ENCODE peak calls at places on chromosomes 5 and 9, in ten cellular contexts. U is lung, X is adrenal gland, Y is spleen, H is pancreas, A is dorsolateral prefrontal cortex, Q is AG04450, F is body of pancreas, N is PC-3, E is fibroblast of lung. Z is an unnamed sample.

GRCh38 chr5:38184627-38185026 is 73.7 kb upstream of the EGFLAM start:
- DNase-seq in U (no peak), A (no peak), F (no peak), E (no peak), Y (no peak), H (no peak), X (no peak), Q (no peak), N (no peak), Z (no peak)

GRCh38 chr5:140603739-140604138 is 29.2 kb downstream of the CD14 start:
- DNase-seq in A (no peak), H (no peak), Y (no peak), Q (no peak), F (no peak), N (no peak), U (no peak), E (no peak), X (no peak), Z (no peak)

GRCh38 chr5:43121565-43122484 is 1.1 kb downstream of the ZNF131 start:
- DNase-seq in N (peak; percentile 46), U (no peak), E (peak; percentile 73), H (no peak), Y (no peak), Q (peak; percentile 21), A (peak; percentile 6), F (peak; percentile 20), X (peak; percentile 41), Z (no peak)

GRCh38 chr5:54524082-54524481 is 6.5 kb downstream of the SNX18 start:
- DNase-seq in E (no peak), H (no peak), X (no peak), Y (no peak), A (no peak), U (no peak), N (no peak), F (no peak), Q (no peak), Z (no peak)

GRCh38 chr5:93100433-93100832 is 480.6 kb downstream of the NR2F1-AS1 start:
- DNase-seq in Y (no peak), A (no peak), U (no peak), F (no peak), Q (no peak), N (peak; percentile 85), H (no peak), E (peak; percentile 51), X (no peak), Z (no peak)

GRCh38 chr5:59236448-59236847 is 653.6 kb downstream of the RAB3C start:
- DNase-seq in N (no peak), F (no peak), X (no peak), Y (no peak), H (no peak), E (no peak), Q (no peak), U (no peak), A (no peak), Z (no peak)

GRCh38 chr5:40052812-40053211 is 626.9 kb upstream of the PTGER4 start:
- DNase-seq in X (no peak), H (no peak), U (no peak), E (no peak), F (no peak), Q (no peak), N (peak; percentile 88), Y (no peak), A (no peak), Z (no peak)

GRCh38 chr5:123746683-123747360 is 234.8 kb downstream of the CSNK1G3 start:
- DNase-seq in N (no peak), H (no peak), Q (no peak), E (no peak), X (no peak), Y (no peak), U (no peak), F (no peak), A (no peak), Z (no peak)

GRCh38 chr5:150065346-150065745 is 21.0 kb downstream of the CSF1R start:
- DNase-seq in N (no peak), A (no peak), H (no peak), X (no peak), Y (peak; percentile 78), E (peak; percentile 54), F (peak; percentile 56), U (no peak), Q (no peak), Z (no peak)

GRCh38 chr5:100706796-100707195 is 171.6 kb downstream of the FAM174A start:
- DNase-seq in Q (no peak), H (no peak), E (peak; percentile 56), U (no peak), X (no peak), Y (no peak), F (no peak), A (no peak), N (peak; percentile 57), Z (no peak)

DNA sequence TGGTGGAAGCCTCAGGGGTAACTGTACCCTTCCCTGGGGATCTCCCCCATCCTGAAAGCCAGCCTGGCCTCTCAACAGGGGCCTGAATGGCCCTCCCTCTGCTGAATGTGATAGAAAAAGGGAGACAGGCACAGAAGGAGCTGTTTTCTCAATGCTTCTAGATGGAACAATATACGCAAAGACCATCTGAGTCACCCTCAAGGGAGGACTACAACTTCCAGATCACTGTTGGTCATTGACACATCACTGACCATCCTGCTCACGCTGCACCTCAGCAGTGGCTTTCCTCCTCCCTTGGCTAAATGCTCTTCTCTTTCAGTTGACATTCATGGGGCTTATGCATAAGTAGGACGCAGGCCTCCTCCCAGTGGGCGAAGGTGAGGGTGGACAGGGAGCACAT is 112.2 kb upstream of the SHB start:
- DNase-seq in E (no peak), N (no peak), A (no peak), Y (no peak), F (no peak), X (no peak), U (no peak), H (no peak), Q (no peak), Z (no peak)
- H3K27me3 ChIP-seq in E (no peaks in the 10 kb centered on the region), N (no peaks in the 10 kb centered on the region), A (no peaks in the 10 kb centered on the region), Y (no peaks in the 10 kb centered on the region), F (no peaks in the 10 kb centered on the region), X (no peaks in the 10 kb centered on the region), U (no peaks in the 10 kb centered on the region), H (no peaks in the 10 kb centered on the region), Q (no peaks in the 10 kb centered on the region), Z (no peaks in the 10 kb centered on the region)

DNA sequence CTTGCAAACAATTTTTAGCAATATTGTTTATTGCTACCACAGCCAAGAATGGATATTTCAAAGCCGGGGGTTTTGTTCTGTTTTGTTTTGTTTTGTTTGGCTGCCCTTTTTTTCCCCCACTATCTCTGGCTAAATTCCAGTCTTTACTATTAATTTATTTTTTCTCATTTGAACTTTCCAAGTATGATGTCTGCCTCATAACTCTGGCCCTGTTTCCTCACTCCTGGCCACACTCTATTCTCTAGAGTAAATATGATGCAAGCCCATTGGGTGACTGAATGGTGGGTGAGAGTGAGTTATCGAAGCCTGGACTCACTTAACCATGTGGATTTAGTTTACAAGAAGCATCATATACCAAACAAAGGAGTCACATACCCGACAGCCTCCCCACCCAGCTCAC is 41.9 kb downstream of the WDR36 start:
- DNase-seq in Y (no peak), N (no peak), F (no peak), X (no peak), A (no peak), Q (peak; percentile 38), U (no peak), H (no peak), E (peak; percentile 80), Z (no peak)
- TF ChIP-seq CTCF in Y (no peak), N (no peak), F (no peak), X (no peak), A (no peak), Q (no peak), U (no peak), H (no peak), E (no peak), Z (no peak)

DNA sequence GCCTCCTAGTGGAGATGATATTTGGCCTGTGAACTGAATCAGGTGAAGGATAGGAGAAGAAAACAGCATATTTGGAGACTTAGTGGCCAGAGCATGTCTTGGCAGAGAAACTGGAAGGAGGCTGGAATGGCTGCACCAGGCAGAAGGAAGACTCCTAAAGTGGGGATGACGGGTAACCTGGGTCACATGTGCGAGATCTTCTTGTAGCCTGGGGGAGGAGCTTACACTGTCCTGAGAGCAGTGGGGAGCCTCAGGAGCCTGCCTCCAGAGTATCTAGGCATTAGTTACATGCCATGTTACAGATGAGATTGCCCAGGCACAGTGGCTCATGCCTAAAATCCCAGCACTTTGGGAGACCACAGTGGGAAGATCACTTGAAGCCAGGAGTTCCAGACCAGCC is 49.8 kb downstream of the JADE2 start:
- DNase-seq in A (no peak), U (no peak), Q (no peak), E (no peak), X (no peak), F (no peak), N (no peak), Y (no peak), H (no peak), Z (no peak)
- H3K27ac ChIP-seq in A (peak overlapping the region; percentile 45), U (peak overlapping the region; percentile 24), Q (no peak overlapping the region), E (no peak overlapping the region), X (peak overlapping the region; percentile 88), F (no peak overlapping the region), N (no peak overlapping the region), Y (no peak overlapping the region), H (no peak overlapping the region), Z (no peak overlapping the region)

GRCh38 chr5:168093200-168093930 is 198.1 kb upstream of the WWC1 start:
- DNase-seq in A (no peak), U (no peak), Y (no peak), E (peak; percentile 63), H (no peak), N (no peak), X (no peak), F (no peak), Q (no peak), Z (no peak)
- H3K27me3 ChIP-seq in A (no peaks in the 10 kb centered on the region), U (no peaks in the 10 kb centered on the region), Y (no peaks in the 10 kb centered on the region), E (no peaks in the 10 kb centered on the region), H (no peaks in the 10 kb centered on the region), N (peaks cover 18% of the 10 kb centered on the region), X (no peaks in the 10 kb centered on the region), F (no peaks in the 10 kb centered on the region), Q (peaks cover 2% of the 10 kb centered on the region), Z (no peaks in the 10 kb centered on the region)

DNA sequence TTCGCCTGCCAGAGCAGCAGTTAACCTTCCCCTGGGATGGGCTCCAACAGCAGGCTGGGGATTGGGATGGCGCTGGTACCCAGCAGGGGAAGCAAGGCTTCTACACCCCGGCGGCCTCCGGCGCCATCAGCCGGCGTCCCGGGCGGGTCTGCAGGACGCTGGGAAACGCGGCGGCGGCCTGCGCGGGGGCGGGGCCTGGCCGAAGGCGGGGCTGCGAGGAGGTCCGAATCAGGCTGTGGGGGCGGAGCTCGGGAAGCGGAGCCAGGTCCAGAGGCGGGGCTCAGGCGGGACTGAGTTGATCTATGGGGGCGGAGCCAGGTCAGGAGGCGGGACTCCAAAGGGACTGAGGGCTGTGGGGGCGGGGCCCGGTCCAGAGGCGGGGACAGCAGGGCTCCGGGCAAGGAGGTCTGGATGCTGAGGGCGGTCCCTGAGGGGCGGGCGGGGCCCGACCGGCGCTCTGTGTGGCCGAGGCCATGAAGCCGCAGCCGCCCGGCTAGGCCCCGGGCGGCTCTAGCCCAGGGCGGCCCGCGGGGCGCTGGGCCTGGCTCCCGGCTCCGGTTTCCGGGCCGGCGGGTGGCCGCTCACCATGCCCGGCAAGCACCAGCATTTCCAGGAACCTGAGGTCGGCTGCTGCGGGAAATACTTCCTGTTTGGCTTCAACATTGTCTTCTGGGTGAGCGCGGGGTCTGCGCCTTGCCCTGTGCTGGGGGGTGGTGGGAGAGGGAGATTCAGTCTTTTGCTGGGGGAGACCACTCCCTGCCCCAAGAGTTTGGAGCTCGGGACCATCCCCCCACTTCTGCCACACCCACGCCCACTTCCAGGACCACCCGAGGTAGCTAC is at the start of gene TSPAN17:
- DNase-seq in Y (peak; percentile 100), U (peak; percentile 100), A (peak; percentile 100), E (peak; percentile 99), F (peak; percentile 100), N (peak; percentile 99), Q (peak; percentile 96), X (peak; percentile 100), H (peak; percentile 100), Z (peak; percentile 98)
- TF ChIP-seq CTCF in Y (peak; percentile 14), U (peak; percentile 20), A (peak; percentile 48), E (peak; percentile 30), F (no peak), N (peak; percentile 51), Q (peak; percentile 38), X (no peak), H (no peak), Z (no peak)

Z was measured in CD4-positive, alpha-beta T cell.